ENCODE peak calls at places on chromosomes 1 and 21, in four cellular contexts. F, P, H and W are unnamed samples. For H3K9me3, the result is how much of the 10 kb centered on the place peaks cover.

GRCh38 chr1:20697560-20697959 is 20.2 kb downstream of the KIF17 start:
- DNase-seq in F (no peak), P (no peak), H (no peak), W (no peak)

GRCh38 chr1:17831619-17832018 is 76.5 kb downstream of the ACTL8 start:
- DNase-seq in F (no peak), P (peak), H (peak), W (no peak)

GRCh38 chr1:59520759-59521442 is 224.0 kb downstream of the FGGY start:
- DNase-seq in F (peak), P (peak), H (no peak), W (no peak)

GRCh38 chr1:218969021-218969420 is 204.7 kb upstream of the LYPLAL1 start:
- DNase-seq in F (no peak), P (no peak), H (no peak), W (no peak)

GRCh38 chr1:223243441-223244050 is 100.5 kb upstream of the TLR5 start:
- DNase-seq in F (no peak), P (no peak), H (no peak), W (no peak)

GRCh38 chr1:222794656-222795474 is 20.0 kb upstream of the DISP1 start:
- DNase-seq in F (no peak), P (no peak), H (no peak), W (no peak)

GRCh38 chr1:222815367-222815765 is 527 bp downstream of the DISP1 start:
- DNase-seq in F (no peak), P (no peak), H (peak), W (no peak)

GRCh38 chr1:151693057-151693651 is 23.4 kb downstream of the CELF3 start:
- DNase-seq in F (peak), P (peak), H (no peak), W (no peak)

GRCh38 chr21:19181604-19182140 is 778.1 kb upstream of the TMPRSS15 start:
- DNase-seq in F (no peak), P (no peak), H (no peak), W (no peak)

GRCh38 chr1:151222130-151222529 is 23.8 kb downstream of the PIP5K1A start:
- DNase-seq in F (no peak), P (peak), H (no peak), W (no peak)

GRCh38 chr1:107389410-107390075 is 248.7 kb downstream of the NTNG1 start:
- DNase-seq in F (no peak), P (no peak), H (no peak), W (peak)

GRCh38 chr1:197618065-197618464 is 157.2 kb downstream of the DENND1B start:
- DNase-seq in F (peak), P (peak), H (no peak), W (no peak)

GRCh38 chr21:41956926-41957729 is 3.3 kb upstream of the C2CD2 start:
- DNase-seq in F (peak), P (peak), H (peak), W (no peak)

GRCh38 chr1:11216074-11216473 is 26.9 kb downstream of the ANGPTL7 start:
- DNase-seq in F (no peak), P (no peak), H (no peak), W (no peak)

GRCh38 chr1:33241866-33242265 is 14.4 kb upstream of the ZNF362 start:
- DNase-seq in F (no peak), P (no peak), H (no peak), W (no peak)

GRCh38 chr1:96488777-96489176 is 232.8 kb upstream of the PTBP2 start:
- DNase-seq in F (no peak), P (no peak), H (no peak), W (no peak)

GRCh38 chr1:57411262-57411661 is 12.6 kb downstream of the DAB1 start:
- DNase-seq in F (no peak), P (peak), H (no peak), W (no peak)

GRCh38 chr21:44686000-44686781 is 4.2 kb upstream of the KRTAP12-1 start:
- DNase-seq in F (no peak), P (no peak), H (no peak), W (no peak)

GRCh38 chr21:44870748-44871495 is 2.6 kb downstream of the PTTG1IP start:
- DNase-seq in F (peak), P (no peak), H (no peak), W (no peak)

GRCh38 chr1:30807318-30808066 is 49.9 kb upstream of the LAPTM5 start:
- DNase-seq in F (no peak), P (no peak), H (no peak), W (no peak)

GRCh38 chr1:95547000-95547399 is 313.0 kb downstream of the RWDD3 start:
- DNase-seq in F (no peak), P (no peak), H (no peak), W (no peak)

GRCh38 chr1:26772687-26773086 is 15.1 kb upstream of the PIGV start:
- DNase-seq in F (peak), P (peak), H (no peak), W (no peak)

GRCh38 chr21:40049031-40049958 is 182.1 kb downstream of the PCP4 start:
- DNase-seq in F (no peak), P (peak), H (no peak), W (no peak)

GRCh38 chr1:215899901-215900300 is 332.8 kb downstream of the KCTD3 start:
- DNase-seq in F (no peak), P (no peak), H (no peak), W (no peak)

GRCh38 chr1:15101112-15101760 is 52.3 kb upstream of the TMEM51 start:
- DNase-seq in F (no peak), P (no peak), H (no peak), W (no peak)

GRCh38 chr21:16751705-16752104 is 761.1 kb upstream of the CXADR start:
- DNase-seq in F (no peak), P (no peak), H (no peak), W (no peak)

GRCh38 chr1:41537788-41538351 is 53.4 kb upstream of the EDN2 start:
- DNase-seq in F (peak), P (peak), H (no peak), W (no peak)

GRCh38 chr1:158117854-158118691 is 62.6 kb upstream of the CD1D start:
- DNase-seq in F (peak), P (peak), H (peak), W (no peak)

GRCh38 chr1:161068306-161069200 is 1.1 kb downstream of the ARHGAP30 start:
- DNase-seq in F (no peak), P (no peak), H (no peak), W (peak)

GRCh38 chr1:171486048-171486519 is 754 bp downstream of the PRRC2C start:
- DNase-seq in F (peak), P (peak), H (no peak), W (peak)

GRCh38 chr1:85224734-85225623 is 24.2 kb upstream of the SYDE2 start:
- DNase-seq in F (no peak), P (peak), H (peak), W (no peak)

GRCh38 chr21:45497846-45498645 is 44.2 kb downstream of the SLC19A1 start:
- DNase-seq in F (no peak), P (no peak), H (no peak), W (no peak)

GRCh38 chr1:117585086-117585485 is 20.8 kb upstream of the TENT5C start:
- DNase-seq in F (no peak), P (no peak), H (no peak), W (no peak)

GRCh38 chr1:9275567-9276034 is 17.1 kb upstream of the SPSB1 start:
- DNase-seq in F (peak), P (peak), H (peak), W (peak)

GRCh38 chr1:101238041-101238515 is 1.3 kb downstream of the S1PR1 start:
- DNase-seq in F (peak), P (no peak), H (no peak), W (no peak)

GRCh38 chr1:47584249-47584648 is 146.4 kb downstream of the FOXD2 start:
- DNase-seq in F (no peak), P (no peak), H (no peak), W (no peak)

GRCh38 chr1:90721210-90722194 is 4.4 kb upstream of the BARHL2 start:
- DNase-seq in F (peak), P (peak), H (peak), W (no peak)

GRCh38 chr1:202283991-202284390 is 57.7 kb downstream of the UBE2T start:
- DNase-seq in F (peak), P (peak), H (no peak), W (no peak)

GRCh38 chr1:224710196-224710595 is 94.1 kb downstream of the CNIH3 start:
- DNase-seq in F (no peak), P (peak), H (no peak), W (no peak)

GRCh38 chr1:239307886-239308285 is 78.5 kb upstream of the CHRM3 start:
- DNase-seq in F (no peak), P (no peak), H (no peak), W (no peak)

GRCh38 chr1:239297910-239298309 is 88.5 kb upstream of the CHRM3 start:
- DNase-seq in F (no peak), P (no peak), H (no peak), W (no peak)

GRCh38 chr1:239306426-239306825 is 79.9 kb upstream of the CHRM3 start:
- DNase-seq in F (no peak), P (no peak), H (no peak), W (no peak)

GRCh38 chr1:239302716-239303115 is 83.7 kb upstream of the CHRM3 start:
- DNase-seq in F (no peak), P (no peak), H (no peak), W (no peak)

DNA sequence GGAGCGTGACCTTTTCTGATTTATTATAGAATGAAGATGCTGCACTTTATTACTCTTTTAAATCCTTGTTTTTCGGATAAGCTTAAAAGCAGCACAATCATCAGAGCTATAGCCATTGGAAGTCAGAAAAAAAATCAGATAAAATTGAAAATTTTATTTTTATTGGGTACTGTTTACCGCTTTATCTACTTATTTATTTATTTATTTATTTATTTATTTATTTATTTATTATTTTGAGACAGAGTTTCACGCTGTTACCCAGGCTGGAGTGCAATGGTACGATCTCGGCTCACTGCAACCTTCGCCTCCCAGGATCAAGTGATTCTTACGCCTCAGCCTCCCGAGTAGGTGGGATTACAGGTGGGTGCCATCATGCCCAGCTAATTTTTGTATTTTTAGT is 83.1 kb upstream of the CHRM3 start:
- DNase-seq in F (no peak), P (no peak), H (no peak), W (no peak)
- H3K9me3 ChIP-seq in F (under half), P (under half), H (under half), W (under half)

DNA sequence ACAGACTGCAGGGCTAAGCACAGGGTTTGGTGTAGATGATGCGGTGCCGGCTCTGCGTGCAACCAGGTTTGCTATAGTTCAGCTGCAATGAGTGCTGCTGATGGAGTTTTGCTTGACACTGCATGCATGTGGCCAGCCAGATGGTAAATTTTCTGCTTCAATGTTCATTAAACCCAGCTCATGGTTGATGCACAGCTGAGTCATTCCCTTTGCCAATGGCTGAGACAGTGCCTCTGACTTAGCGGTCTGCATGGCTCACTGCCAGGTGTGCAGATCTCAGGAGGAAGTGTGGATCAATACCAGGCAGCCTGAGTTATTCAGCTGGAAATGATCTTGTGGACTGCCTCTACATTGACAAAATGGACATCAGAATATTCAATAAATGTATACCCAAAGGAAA is 172.7 kb upstream of the ZP4 start:
- DNase-seq in F (no peak), P (peak), H (no peak), W (peak)
- TF ChIP-seq FOS in F (no peak), P (no peak), H (no peak), W (no peak)

GRCh38 chr1:180382326-180383115 is 119.9 kb downstream of the ACBD6 start:
- DNase-seq in F (peak), P (peak), H (no peak), W (no peak)
- H3K9me3 ChIP-seq in F (under half), P (under half), H (under half), W (under half)

GRCh38 chr1:204407314-204407971 is 4.2 kb downstream of the PPP1R15B start:
- DNase-seq in F (no peak), P (no peak), H (no peak), W (no peak)

GRCh38 chr1:204408602-204409001 is 3.0 kb downstream of the PPP1R15B start:
- DNase-seq in F (no peak), P (no peak), H (no peak), W (no peak)

GRCh38 chr1:204409878-204410763 is 1.5 kb downstream of the PPP1R15B start:
- DNase-seq in F (no peak), P (no peak), H (no peak), W (no peak)

GRCh38 chr1:204408074-204408507 is 3.5 kb downstream of the PPP1R15B start:
- DNase-seq in F (peak), P (peak), H (no peak), W (no peak)

GRCh38 chr1:204409111-204409510 is 2.5 kb downstream of the PPP1R15B start:
- DNase-seq in F (no peak), P (no peak), H (no peak), W (no peak)
- TF ChIP-seq FOS in F (no peak), P (no peak), H (no peak), W (no peak)

GRCh38 chr21:22409571-22409970 is 1411.4 kb downstream of the NCAM2 start:
- DNase-seq in F (no peak), P (no peak), H (no peak), W (no peak)
- H3K9me3 ChIP-seq in F (under half), P (under half), H (under half), W (under half)

GRCh38 chr1:228236744-228237143 is 28.9 kb downstream of the OBSCN start:
- DNase-seq in F (peak), P (peak), H (peak), W (no peak)
- TF ChIP-seq FOS in F (no peak), P (no peak), H (no peak), W (no peak)

GRCh38 chr1:227574926-227575325 is 11.6 kb downstream of the ZNF678 start:
- DNase-seq in F (no peak), P (no peak), H (no peak), W (no peak)
- H3K9me3 ChIP-seq in F (under half), P (under half), H (under half), W (under half)

GRCh38 chr1:203467550-203467921 is 8.1 kb upstream of the PRELP start:
- DNase-seq in F (peak), P (no peak), H (no peak), W (no peak)
- TF ChIP-seq FOS in F (no peak), P (no peak), H (no peak), W (no peak)